ENCODE peak calls at places on chromosomes 11 and 22, in ten cellular contexts. H, V, Q, E, D, F, U, Z, J and P are unnamed samples.

GRCh38 chr11:11435673-11436072 is 82.6 kb upstream of the CSNK2A3 start:
- DNase-seq in H (no peak), V (no peak), Q (no peak), E (no peak), D (no peak), F (no peak), U (no peak), Z (no peak), J (no peak), P (no peak)

GRCh38 chr22:44625981-44626687 is 75.9 kb upstream of the PRR5 start:
- DNase-seq in H (peak; percentile 79), V (peak; percentile 92), Q (no peak), E (peak; percentile 38), D (peak; percentile 31), F (peak; percentile 62), U (peak; percentile 78), Z (peak; percentile 75), J (peak; percentile 79), P (peak; percentile 76)

GRCh38 chr11:31442086-31442485 is 67.3 kb downstream of the IMMP1L start:
- DNase-seq in H (no peak), V (no peak), Q (no peak), E (no peak), D (no peak), F (peak; percentile 14), U (peak; percentile 36), Z (no peak), J (no peak), P (no peak)

GRCh38 chr11:1780700-1781592 is 17.2 kb upstream of the CTSD start:
- DNase-seq in H (no peak), V (peak; percentile 89), Q (no peak), E (no peak), D (no peak), F (no peak), U (no peak), Z (peak; percentile 67), J (peak; percentile 62), P (no peak)

GRCh38 chr22:30211124-30211820 is 35.3 kb downstream of the LIF start:
- DNase-seq in H (no peak), V (peak; percentile 20), Q (no peak), E (no peak), D (no peak), F (no peak), U (no peak), Z (no peak), J (no peak), P (no peak)

GRCh38 chr11:34161812-34162506 is 56.5 kb downstream of the NAT10 start:
- DNase-seq in H (no peak), V (no peak), Q (no peak), E (no peak), D (no peak), F (no peak), U (no peak), Z (peak; percentile 63), J (no peak), P (no peak)

GRCh38 chr11:112004389-112004788 is 20.8 kb upstream of the DLAT start:
- DNase-seq in H (no peak), V (no peak), Q (no peak), E (peak; percentile 10), D (no peak), F (no peak), U (peak; percentile 68), Z (no peak), J (no peak), P (no peak)

GRCh38 chr11:75265851-75266531 is 25.4 kb downstream of the TPBGL start:
- DNase-seq in H (no peak), V (peak; percentile 69), Q (no peak), E (no peak), D (no peak), F (no peak), U (no peak), Z (no peak), J (peak; percentile 56), P (peak; percentile 6)

GRCh38 chr11:20157768-20158167 is 2.5 kb downstream of the DBX1 start:
- DNase-seq in H (no peak), V (no peak), Q (no peak), E (no peak), D (no peak), F (no peak), U (peak; percentile 16), Z (no peak), J (no peak), P (no peak)

GRCh38 chr22:27730649-27731433 is 70.7 kb downstream of the MN1 start:
- DNase-seq in H (no peak), V (no peak), Q (no peak), E (no peak), D (no peak), F (no peak), U (peak; percentile 76), Z (no peak), J (peak; percentile 38), P (no peak)

GRCh38 chr11:130631119-130631518 is 182.7 kb downstream of the ADAMTS15 start:
- DNase-seq in H (no peak), V (no peak), Q (no peak), E (peak; percentile 52), D (no peak), F (peak; percentile 13), U (no peak), Z (no peak), J (no peak), P (no peak)

GRCh38 chr22:44758354-44758969 is 6.1 kb downstream of the ARHGAP8 start:
- DNase-seq in H (no peak), V (peak; percentile 33), Q (no peak), E (no peak), D (no peak), F (no peak), U (no peak), Z (no peak), J (no peak), P (no peak)

GRCh38 chr11:20015101-20015500 is 145.2 kb downstream of the DBX1 start:
- DNase-seq in H (no peak), V (no peak), Q (no peak), E (no peak), D (no peak), F (no peak), U (no peak), Z (no peak), J (no peak), P (no peak)

GRCh38 chr11:47550288-47551052 is 2.5 kb downstream of the CELF1 start:
- DNase-seq in H (no peak), V (peak; percentile 64), Q (no peak), E (no peak), D (no peak), F (no peak), U (no peak), Z (no peak), J (no peak), P (no peak)

GRCh38 chr11:26187639-26188038 is 144.3 kb upstream of the ANO3 start:
- DNase-seq in H (no peak), V (no peak), Q (no peak), E (no peak), D (no peak), F (peak; percentile 4), U (no peak), Z (no peak), J (no peak), P (no peak)

GRCh38 chr11:112159098-112159761 is 4.7 kb downstream of the IL18 start:
- DNase-seq in H (no peak), V (no peak), Q (no peak), E (no peak), D (no peak), F (no peak), U (no peak), Z (no peak), J (no peak), P (no peak)

GRCh38 chr11:34909435-34909834 is 6.7 kb downstream of the APIP start:
- DNase-seq in H (no peak), V (no peak), Q (no peak), E (no peak), D (no peak), F (no peak), U (no peak), Z (no peak), J (no peak), P (no peak)

GRCh38 chr11:35214792-35215193 is 75.8 kb downstream of the CD44 start:
- DNase-seq in H (no peak), V (no peak), Q (no peak), E (peak; percentile 74), D (peak; percentile 75), F (peak; percentile 54), U (peak; percentile 81), Z (no peak), J (no peak), P (no peak)

GRCh38 chr11:71949034-71949433 is 20.2 kb downstream of the RNF121 start:
- DNase-seq in H (no peak), V (no peak), Q (no peak), E (no peak), D (no peak), F (no peak), U (no peak), Z (no peak), J (no peak), P (no peak)
- H3K4me1 ChIP-seq in H (peaks cover 17% of the 10 kb centered on the region), V (peaks cover 5% of the 10 kb centered on the region), Q (peaks cover 30% of the 10 kb centered on the region), E (peaks cover 4% of the 10 kb centered on the region), D (no peaks in the 10 kb centered on the region), F (peaks cover 51% of the 10 kb centered on the region), U (no peaks in the 10 kb centered on the region), Z (no peaks in the 10 kb centered on the region), J (no peaks in the 10 kb centered on the region), P (peaks cover 15% of the 10 kb centered on the region)

DNA sequence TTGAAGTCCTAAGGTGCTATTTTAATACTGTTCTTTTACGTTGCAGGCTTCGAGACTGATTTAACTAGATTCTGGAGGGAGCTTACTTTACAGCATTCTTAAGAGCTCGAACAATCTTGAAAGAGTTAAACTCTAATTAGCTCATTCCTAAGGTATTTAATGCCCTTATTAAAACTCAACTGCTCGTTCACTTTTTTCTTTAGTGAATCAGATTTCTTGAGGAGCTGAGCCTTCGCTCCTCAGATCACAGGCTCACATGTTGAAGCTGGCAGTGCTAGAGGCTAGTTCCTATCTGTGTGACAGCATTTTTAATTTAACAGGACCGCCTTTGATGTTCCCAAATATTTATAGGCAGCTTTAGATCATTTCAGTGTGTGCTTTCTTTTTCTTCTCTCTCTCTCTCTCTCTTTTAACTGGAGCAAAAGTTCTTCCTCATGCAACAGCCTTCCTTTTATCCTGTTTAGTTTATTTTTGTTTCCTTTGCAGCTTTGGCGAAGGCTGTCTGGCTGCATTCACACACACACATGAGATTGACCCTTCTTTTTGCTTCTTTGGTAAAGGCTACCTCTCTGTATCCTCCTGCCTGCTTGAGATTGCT is 20.9 kb downstream of the ZNRF3 start:
- DNase-seq in H (no peak), V (no peak), Q (no peak), E (no peak), D (no peak), F (peak; percentile 9), U (no peak), Z (no peak), J (no peak), P (no peak)
- H3K27ac ChIP-seq in H (peak overlapping the region; percentile 46), V (no peak overlapping the region), Q (peak overlapping the region; percentile 67), E (peak overlapping the region; percentile 54), D (no peak overlapping the region), F (no peak overlapping the region), U (peak overlapping the region; percentile 84), Z (peak overlapping the region; percentile 54), J (peak overlapping the region; percentile 73), P (peak overlapping the region; percentile 47)

GRCh38 chr11:45848654-45849081 is 1.4 kb downstream of the CRY2 start:
- DNase-seq in H (peak; percentile 60), V (no peak), Q (no peak), E (no peak), D (no peak), F (no peak), U (no peak), Z (no peak), J (no peak), P (no peak)
- TF ChIP-seq POLR2AphosphoS5 in H (no peak), V (no peak), Q (no peak), E (no peak), D (no peak), F (no peak), U (no peak), Z (peak; percentile 45), J (no peak), P (no peak)

GRCh38 chr22:26585104-26585790 is 4.7 kb downstream of the TPST2 start:
- DNase-seq in H (peak; percentile 45), V (peak; percentile 66), Q (no peak), E (no peak), D (no peak), F (peak; percentile 80), U (no peak), Z (no peak), J (no peak), P (no peak)
- H3K4me1 ChIP-seq in H (no peaks in the 10 kb centered on the region), V (peaks cover 59% of the 10 kb centered on the region), Q (peaks cover 20% of the 10 kb centered on the region), E (peaks cover 4% of the 10 kb centered on the region), D (peaks cover 13% of the 10 kb centered on the region), F (peaks cover 36% of the 10 kb centered on the region), U (peaks cover 58% of the 10 kb centered on the region), Z (peaks cover 25% of the 10 kb centered on the region), J (peaks cover 30% of the 10 kb centered on the region), P (no peaks in the 10 kb centered on the region)